ENCODE peak calls at places on chromosomes 13 and 19, in five cellular contexts. N is NCI-H2171, H is NCI-H2081, U is neuronal stem cell, B is cerebellar nuclear complex. Q is an unnamed sample.

GRCh38 chr13:113815151-113816058 is 48.5 kb downstream of the GAS6 start:
- DNase-seq in N (no peak), H (no peak), U (no peak), B (no peak), Q (no peak)

GRCh38 chr19:510606-511100 is 3.4 kb downstream of the TPGS1 start:
- DNase-seq in N (peak), H (peak), U (peak), B (peak), Q (peak)

GRCh38 chr19:13652810-13653590 is 111.3 kb upstream of the MRI1 start:
- DNase-seq in N (no peak), H (peak), U (no peak), B (no peak), Q (peak)

GRCh38 chr13:111640476-111640875 is 320.0 kb downstream of the TEX29 start:
- DNase-seq in N (no peak), H (no peak), U (no peak), B (no peak), Q (no peak)

GRCh38 chr19:34938886-34939285 is 12.2 kb downstream of the ZNF30 start:
- DNase-seq in N (no peak), H (no peak), U (no peak), B (no peak), Q (no peak)

GRCh38 chr13:105611424-105611823 is 924.0 kb downstream of the EFNB2 start:
- DNase-seq in N (no peak), H (no peak), U (no peak), B (no peak), Q (no peak)

GRCh38 chr19:49875801-49876421 is 1.2 kb downstream of the AKT1S1 start:
- DNase-seq in N (peak), H (peak), U (peak), B (peak), Q (peak)

GRCh38 chr19:36258028-36258875 is 43.3 kb downstream of the ZNF146 start:
- DNase-seq in N (no peak), H (no peak), U (no peak), B (no peak), Q (no peak)

GRCh38 chr13:66036024-66036614 is 1194.0 kb downstream of the PCDH9 start:
- DNase-seq in N (no peak), H (peak), U (peak), B (no peak), Q (peak)

GRCh38 chr13:84096221-84096620 is 213.9 kb upstream of the SLITRK1 start:
- DNase-seq in N (no peak), H (no peak), U (no peak), B (no peak), Q (no peak)

GRCh38 chr19:34316741-34317241 is 48.2 kb upstream of the GPI start:
- DNase-seq in N (no peak), H (no peak), U (no peak), B (no peak), Q (no peak)

GRCh38 chr19:11736696-11737095 is 2.0 kb downstream of the ZNF823 start:
- DNase-seq in N (peak), H (no peak), U (no peak), B (no peak), Q (no peak)

GRCh38 chr13:80945328-80945727 is 604.4 kb upstream of the SPRY2 start:
- DNase-seq in N (no peak), H (peak), U (peak), B (no peak), Q (peak)

GRCh38 chr19:31501427-31502195 is 152.4 kb upstream of the TSHZ3 start:
- DNase-seq in N (no peak), H (no peak), U (no peak), B (no peak), Q (no peak)

GRCh38 chr13:85828094-85828684 is 29.0 kb upstream of the SLITRK6 start:
- DNase-seq in N (no peak), H (no peak), U (no peak), B (no peak), Q (no peak)

GRCh38 chr19:19552811-19553210 is 14.7 kb downstream of the CILP2 start:
- DNase-seq in N (no peak), H (no peak), U (no peak), B (no peak), Q (no peak)

GRCh38 chr13:59086147-59086546 is 1077.6 kb downstream of the DIAPH3 start:
- DNase-seq in N (no peak), H (no peak), U (no peak), B (no peak), Q (no peak)